ENCODE peak calls at places on chromosomes 1 and 21, in six cellular contexts. One of them, this sample, is unnamed.

GRCh38 chr1:221415626-221416025 is 326.3 kb downstream of the DUSP10 start:
- DNase-seq in activated gamma-delta T cell treated with Interleukin-2 at 50 U/mL for 16 hours: no peak
- DNase-seq in stimulated activated naive CD4-positive, alpha-beta T cell treated with Interleukin-2 at 50 U/mL for 16 hours: no peak
- DNase-seq in nucleus accumbens: no peak
- DNase-seq in GDM1: no peak
- DNase-seq in neural crest cell: no peak
- DNase-seq in this sample: no peak

GRCh38 chr1:21436488-21437340 is 3.2 kb upstream of the NBPF3 start:
- DNase-seq in activated gamma-delta T cell treated with Interleukin-2 at 50 U/mL for 16 hours: no peak
- DNase-seq in GDM1: no peak
- DNase-seq in neural crest cell: no peak
- DNase-seq in nucleus accumbens: no peak
- DNase-seq in stimulated activated naive CD4-positive, alpha-beta T cell treated with Interleukin-2 at 50 U/mL for 16 hours: no peak
- DNase-seq in this sample: no peak

GRCh38 chr1:162219461-162219860 is 150.0 kb downstream of the NOS1AP start:
- DNase-seq in stimulated activated naive CD4-positive, alpha-beta T cell treated with Interleukin-2 at 50 U/mL for 16 hours: no peak
- DNase-seq in activated gamma-delta T cell treated with Interleukin-2 at 50 U/mL for 16 hours: no peak
- DNase-seq in GDM1: no peak
- DNase-seq in neural crest cell: no peak
- DNase-seq in nucleus accumbens: no peak
- DNase-seq in this sample: no peak

GRCh38 chr1:8364528-8365442 is 46.9 kb downstream of the SLC45A1 start:
- DNase-seq in activated gamma-delta T cell treated with Interleukin-2 at 50 U/mL for 16 hours: no peak
- DNase-seq in neural crest cell: no peak
- DNase-seq in GDM1: no peak
- DNase-seq in nucleus accumbens: no peak
- DNase-seq in stimulated activated naive CD4-positive, alpha-beta T cell treated with Interleukin-2 at 50 U/mL for 16 hours: no peak
- DNase-seq in this sample: no peak

GRCh38 chr21:45302082-45303061 is 14.7 kb upstream of the POFUT2 start:
- DNase-seq in GDM1: no peak
- DNase-seq in nucleus accumbens: no peak
- DNase-seq in neural crest cell: no peak
- DNase-seq in activated gamma-delta T cell treated with Interleukin-2 at 50 U/mL for 16 hours: peak
- DNase-seq in stimulated activated naive CD4-positive, alpha-beta T cell treated with Interleukin-2 at 50 U/mL for 16 hours: peak
- DNase-seq in this sample: no peak

GRCh38 chr1:206583461-206584264 is 28.6 kb downstream of the EIF2D start:
- DNase-seq in GDM1: peak
- DNase-seq in nucleus accumbens: peak
- DNase-seq in activated gamma-delta T cell treated with Interleukin-2 at 50 U/mL for 16 hours: peak
- DNase-seq in neural crest cell: peak
- DNase-seq in stimulated activated naive CD4-positive, alpha-beta T cell treated with Interleukin-2 at 50 U/mL for 16 hours: peak
- DNase-seq in this sample: peak

GRCh38 chr1:107405241-107405640 is 264.4 kb downstream of the NTNG1 start:
- DNase-seq in stimulated activated naive CD4-positive, alpha-beta T cell treated with Interleukin-2 at 50 U/mL for 16 hours: no peak
- DNase-seq in activated gamma-delta T cell treated with Interleukin-2 at 50 U/mL for 16 hours: no peak
- DNase-seq in GDM1: no peak
- DNase-seq in neural crest cell: no peak
- DNase-seq in nucleus accumbens: no peak
- DNase-seq in this sample: no peak

GRCh38 chr1:169108897-169109560 is 2.5 kb downstream of the ATP1B1 start:
- DNase-seq in nucleus accumbens: no peak
- DNase-seq in neural crest cell: no peak
- DNase-seq in stimulated activated naive CD4-positive, alpha-beta T cell treated with Interleukin-2 at 50 U/mL for 16 hours: no peak
- DNase-seq in GDM1: no peak
- DNase-seq in activated gamma-delta T cell treated with Interleukin-2 at 50 U/mL for 16 hours: no peak
- DNase-seq in this sample: peak

GRCh38 chr1:91731815-91732214 is 154.1 kb downstream of the TGFBR3 start:
- DNase-seq in activated gamma-delta T cell treated with Interleukin-2 at 50 U/mL for 16 hours: peak
- DNase-seq in neural crest cell: no peak
- DNase-seq in stimulated activated naive CD4-positive, alpha-beta T cell treated with Interleukin-2 at 50 U/mL for 16 hours: peak
- DNase-seq in GDM1: no peak
- DNase-seq in nucleus accumbens: no peak
- DNase-seq in this sample: no peak

GRCh38 chr1:67062412-67062811 is 8.5 kb upstream of the SLC35D1 start:
- DNase-seq in nucleus accumbens: no peak
- DNase-seq in GDM1: no peak
- DNase-seq in neural crest cell: no peak
- DNase-seq in activated gamma-delta T cell treated with Interleukin-2 at 50 U/mL for 16 hours: no peak
- DNase-seq in stimulated activated naive CD4-positive, alpha-beta T cell treated with Interleukin-2 at 50 U/mL for 16 hours: no peak
- DNase-seq in this sample: no peak

GRCh38 chr1:152410599-152410998 is 3.5 kb downstream of the CRNN start:
- DNase-seq in nucleus accumbens: no peak
- DNase-seq in activated gamma-delta T cell treated with Interleukin-2 at 50 U/mL for 16 hours: no peak
- DNase-seq in stimulated activated naive CD4-positive, alpha-beta T cell treated with Interleukin-2 at 50 U/mL for 16 hours: no peak
- DNase-seq in GDM1: no peak
- DNase-seq in neural crest cell: no peak
- DNase-seq in this sample: no peak

GRCh38 chr1:200240655-200241054 is 169.2 kb downstream of the ZNF281 start:
- DNase-seq in activated gamma-delta T cell treated with Interleukin-2 at 50 U/mL for 16 hours: no peak
- DNase-seq in stimulated activated naive CD4-positive, alpha-beta T cell treated with Interleukin-2 at 50 U/mL for 16 hours: no peak
- DNase-seq in nucleus accumbens: no peak
- DNase-seq in neural crest cell: no peak
- DNase-seq in GDM1: no peak
- DNase-seq in this sample: no peak

GRCh38 chr1:211625040-211625439 is 46.1 kb upstream of the SLC30A1 start:
- DNase-seq in nucleus accumbens: no peak
- DNase-seq in stimulated activated naive CD4-positive, alpha-beta T cell treated with Interleukin-2 at 50 U/mL for 16 hours: no peak
- DNase-seq in neural crest cell: no peak
- DNase-seq in GDM1: peak
- DNase-seq in activated gamma-delta T cell treated with Interleukin-2 at 50 U/mL for 16 hours: peak
- DNase-seq in this sample: no peak

GRCh38 chr1:1055841-1056736 is 18.0 kb downstream of the RNF223 start:
- DNase-seq in GDM1: no peak
- DNase-seq in neural crest cell: no peak
- DNase-seq in nucleus accumbens: no peak
- DNase-seq in stimulated activated naive CD4-positive, alpha-beta T cell treated with Interleukin-2 at 50 U/mL for 16 hours: no peak
- DNase-seq in activated gamma-delta T cell treated with Interleukin-2 at 50 U/mL for 16 hours: no peak
- DNase-seq in this sample: no peak

GRCh38 chr21:15289896-15290841 is 225.4 kb upstream of the NRIP1 start:
- DNase-seq in GDM1: no peak
- DNase-seq in neural crest cell: peak
- DNase-seq in activated gamma-delta T cell treated with Interleukin-2 at 50 U/mL for 16 hours: peak
- DNase-seq in stimulated activated naive CD4-positive, alpha-beta T cell treated with Interleukin-2 at 50 U/mL for 16 hours: no peak
- DNase-seq in nucleus accumbens: no peak
- DNase-seq in this sample: peak

GRCh38 chr1:107626075-107626796 is 338.7 kb downstream of the VAV3 start:
- DNase-seq in GDM1: no peak
- DNase-seq in nucleus accumbens: no peak
- DNase-seq in stimulated activated naive CD4-positive, alpha-beta T cell treated with Interleukin-2 at 50 U/mL for 16 hours: no peak
- DNase-seq in neural crest cell: no peak
- DNase-seq in activated gamma-delta T cell treated with Interleukin-2 at 50 U/mL for 16 hours: no peak
- DNase-seq in this sample: no peak

GRCh38 chr1:24928631-24929090 is 1.4 kb downstream of the RUNX3 start:
- DNase-seq in neural crest cell: no peak
- DNase-seq in stimulated activated naive CD4-positive, alpha-beta T cell treated with Interleukin-2 at 50 U/mL for 16 hours: peak
- DNase-seq in activated gamma-delta T cell treated with Interleukin-2 at 50 U/mL for 16 hours: peak
- DNase-seq in nucleus accumbens: no peak
- DNase-seq in GDM1: no peak
- DNase-seq in this sample: no peak

GRCh38 chr1:204975568-204976235 is 67.3 kb upstream of the CNTN2 start:
- DNase-seq in stimulated activated naive CD4-positive, alpha-beta T cell treated with Interleukin-2 at 50 U/mL for 16 hours: peak
- DNase-seq in activated gamma-delta T cell treated with Interleukin-2 at 50 U/mL for 16 hours: peak
- DNase-seq in nucleus accumbens: no peak
- DNase-seq in GDM1: peak
- DNase-seq in neural crest cell: peak
- DNase-seq in this sample: peak

GRCh38 chr21:30710499-30710898 is 8.1 kb downstream of the KRTAP21-3 start:
- DNase-seq in activated gamma-delta T cell treated with Interleukin-2 at 50 U/mL for 16 hours: no peak
- DNase-seq in nucleus accumbens: no peak
- DNase-seq in neural crest cell: no peak
- DNase-seq in GDM1: no peak
- DNase-seq in stimulated activated naive CD4-positive, alpha-beta T cell treated with Interleukin-2 at 50 U/mL for 16 hours: no peak
- DNase-seq in this sample: no peak

GRCh38 chr1:96880626-96881025 is 159.0 kb downstream of the PTBP2 start:
- DNase-seq in nucleus accumbens: no peak
- DNase-seq in activated gamma-delta T cell treated with Interleukin-2 at 50 U/mL for 16 hours: no peak
- DNase-seq in GDM1: no peak
- DNase-seq in neural crest cell: no peak
- DNase-seq in stimulated activated naive CD4-positive, alpha-beta T cell treated with Interleukin-2 at 50 U/mL for 16 hours: no peak
- DNase-seq in this sample: no peak

GRCh38 chr21:42513985-42514882 is 582 bp downstream of the SLC37A1 start:
- DNase-seq in activated gamma-delta T cell treated with Interleukin-2 at 50 U/mL for 16 hours: peak
- DNase-seq in neural crest cell: peak
- DNase-seq in nucleus accumbens: no peak
- DNase-seq in stimulated activated naive CD4-positive, alpha-beta T cell treated with Interleukin-2 at 50 U/mL for 16 hours: peak
- DNase-seq in GDM1: no peak
- DNase-seq in this sample: no peak

GRCh38 chr1:223714849-223715709 is 2.7 kb downstream of the CAPN2 start:
- DNase-seq in stimulated activated naive CD4-positive, alpha-beta T cell treated with Interleukin-2 at 50 U/mL for 16 hours: no peak
- DNase-seq in nucleus accumbens: no peak
- DNase-seq in activated gamma-delta T cell treated with Interleukin-2 at 50 U/mL for 16 hours: no peak
- DNase-seq in GDM1: no peak
- DNase-seq in neural crest cell: no peak
- DNase-seq in this sample: no peak

GRCh38 chr1:169019419-169020058 is 87.0 kb upstream of the ATP1B1 start:
- DNase-seq in stimulated activated naive CD4-positive, alpha-beta T cell treated with Interleukin-2 at 50 U/mL for 16 hours: no peak
- DNase-seq in nucleus accumbens: no peak
- DNase-seq in neural crest cell: no peak
- DNase-seq in GDM1: no peak
- DNase-seq in activated gamma-delta T cell treated with Interleukin-2 at 50 U/mL for 16 hours: no peak
- DNase-seq in this sample: no peak

GRCh38 chr1:2548068-2548589 is 8.0 kb upstream of the TNFRSF14 start:
- DNase-seq in activated gamma-delta T cell treated with Interleukin-2 at 50 U/mL for 16 hours: peak
- DNase-seq in stimulated activated naive CD4-positive, alpha-beta T cell treated with Interleukin-2 at 50 U/mL for 16 hours: peak
- DNase-seq in nucleus accumbens: peak
- DNase-seq in GDM1: peak
- DNase-seq in neural crest cell: peak
- DNase-seq in this sample: peak

This sample was measured in HuH-7.